ENCODE peak calls at places on chromosomes 12 and 14, in four cellular contexts. X, T, W and L are unnamed samples.

GRCh38 chr12:83408841-83409240 is 722.1 kb downstream of the TMTC2 start:
- DNase-seq in T (no peak), X (no peak), W (no peak), L (no peak)

GRCh38 chr12:67546718-67547117 is 101.8 kb upstream of the DYRK2 start:
- DNase-seq in W (no peak), T (no peak), X (no peak), L (no peak)

GRCh38 chr12:113231275-113232231 is 10.3 kb downstream of the TPCN1 start:
- DNase-seq in T (peak), X (no peak), W (no peak), L (peak)

GRCh38 chr14:50082308-50082742 is 34.0 kb downstream of the VCPKMT start:
- DNase-seq in W (no peak), X (no peak), T (no peak), L (no peak)

GRCh38 chr12:6361834-6362233 is 13.5 kb downstream of the SCNN1A start:
- DNase-seq in T (no peak), X (peak), W (no peak), L (no peak)

GRCh38 chr12:127083028-127083949 is 1183.7 kb upstream of the TMEM132C start:
- DNase-seq in T (peak), X (peak), W (no peak), L (peak)

GRCh38 chr12:65778268-65779090 is 45.8 kb upstream of the HMGA2 start:
- DNase-seq in W (no peak), T (no peak), X (no peak), L (no peak)

GRCh38 chr14:31583043-31583442 is 21.8 kb downstream of the NUBPL start:
- DNase-seq in W (no peak), T (no peak), X (no peak), L (no peak)

GRCh38 chr12:78778339-78778738 is 86.2 kb upstream of the SYT1 start:
- DNase-seq in T (no peak), W (no peak), X (no peak), L (no peak)

GRCh38 chr14:38330262-38330661 is 74.4 kb upstream of the CLEC14A start:
- DNase-seq in T (no peak), X (no peak), W (no peak), L (no peak)

GRCh38 chr12:96711364-96711763 is 195.7 kb upstream of the NEDD1 start:
- DNase-seq in W (no peak), X (no peak), T (no peak), L (no peak)

GRCh38 chr14:79419571-79420327 is 791.6 kb downstream of the DIO2 start:
- DNase-seq in T (no peak), W (no peak), X (no peak), L (no peak)

GRCh38 chr12:121983546-121984205 is 38.0 kb upstream of the BCL7A start:
- DNase-seq in W (no peak), X (no peak), T (no peak), L (no peak)

GRCh38 chr14:22002860-22003284 is 329.3 kb upstream of the OR4E1 start:
- DNase-seq in T (no peak), W (peak), X (no peak), L (no peak)

GRCh38 chr14:93946104-93946503 is 19.0 kb downstream of the FAM181A start:
- DNase-seq in X (no peak), T (no peak), W (no peak), L (no peak)

GRCh38 chr14:80211143-80212024 is at the start of gene DIO2:
- DNase-seq in X (no peak), W (no peak), T (no peak), L (no peak)

GRCh38 chr14:102171173-102172020 is 31.7 kb downstream of the WDR20 start:
- DNase-seq in X (no peak), W (no peak), T (no peak), L (no peak)
- TF ChIP-seq RNF2 in X (no peak), W (no peak), T (no peak), L (no peak)

DNA sequence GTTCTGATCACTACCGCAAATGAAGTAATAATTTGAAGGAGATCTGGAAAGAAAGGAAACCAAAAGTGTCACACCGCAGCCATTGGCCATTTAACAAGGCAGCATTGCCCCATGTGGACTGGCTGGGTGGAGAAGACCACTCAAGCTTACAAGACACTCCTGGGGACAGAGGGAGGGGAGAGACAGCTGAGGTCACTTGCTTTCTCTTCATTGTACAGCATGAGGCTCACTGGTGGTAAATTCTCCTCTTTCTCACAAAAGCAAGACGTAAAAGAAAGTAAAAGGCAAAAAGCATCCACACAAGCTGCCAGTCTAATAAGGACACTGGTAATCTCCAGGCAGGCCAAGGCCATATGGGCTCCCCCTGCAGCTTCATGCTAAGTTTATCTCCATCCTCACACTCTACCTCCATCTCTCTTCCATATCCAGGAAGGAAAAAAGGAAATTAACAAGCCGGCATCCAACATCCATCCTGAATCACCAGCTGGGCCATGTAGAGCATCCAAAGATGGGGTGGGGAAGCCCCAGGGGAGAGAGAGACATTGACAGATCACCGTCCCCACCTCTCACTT is 100.7 kb downstream of the DPF3 start:
- DNase-seq in X (no peak), W (no peak), T (no peak), L (no peak)
- TF ChIP-seq RNF2 in X (no peak), W (no peak), T (no peak), L (no peak)

DNA sequence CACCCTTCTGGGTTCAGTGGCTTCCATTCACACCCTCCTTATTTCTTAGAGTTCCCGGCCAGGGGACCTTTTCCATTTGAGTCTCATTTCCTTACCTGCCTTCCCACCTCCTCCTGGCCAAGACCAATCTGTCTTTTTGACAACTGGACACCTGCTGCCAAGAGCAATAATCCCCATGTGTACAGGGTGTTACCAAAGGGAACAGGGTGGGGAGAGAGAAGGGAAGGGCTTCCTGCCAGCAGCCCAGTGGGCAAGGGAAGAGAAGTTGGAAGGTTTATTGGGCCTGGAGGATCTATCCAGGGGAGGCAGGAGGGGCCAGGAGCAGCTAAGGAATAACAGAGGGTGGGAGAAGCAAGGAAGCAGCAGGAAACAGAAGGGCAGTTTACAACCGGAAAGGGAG is 346.2 kb downstream of the C12orf75 start:
- DNase-seq in W (no peak), X (no peak), T (no peak), L (no peak)
- TF ChIP-seq RNF2 in W (no peak), X (no peak), T (no peak), L (no peak)

GRCh38 chr14:32693114-32693513 is 245.6 kb upstream of the NPAS3 start:
- DNase-seq in X (no peak), W (no peak), T (no peak), L (no peak)
- TF ChIP-seq RNF2 in X (no peak), W (no peak), T (no peak), L (no peak)

DNA sequence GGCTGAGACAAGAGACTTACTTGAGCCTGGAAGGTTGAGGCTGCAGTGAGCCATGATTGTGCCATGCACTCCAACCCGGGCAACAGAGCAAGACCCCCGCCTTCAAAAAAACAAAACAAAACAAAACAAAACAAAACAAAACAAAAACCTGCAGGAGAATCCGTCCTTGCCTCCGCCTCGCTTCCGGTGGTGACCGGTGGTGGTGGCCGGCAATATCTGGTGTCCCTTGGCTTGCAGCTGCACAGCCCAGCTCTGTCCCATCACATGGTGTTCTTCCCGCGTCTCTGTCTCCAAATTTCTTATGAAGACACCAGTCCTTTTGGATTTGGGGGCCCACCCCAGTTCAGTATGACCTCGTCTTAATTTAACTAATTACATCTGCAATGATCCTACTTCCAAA is 10.0 kb downstream of the SMIM41 start:
- DNase-seq in T (no peak), W (no peak), X (no peak), L (peak)
- TF ChIP-seq RNF2 in T (no peak), W (no peak), X (no peak), L (no peak)

DNA sequence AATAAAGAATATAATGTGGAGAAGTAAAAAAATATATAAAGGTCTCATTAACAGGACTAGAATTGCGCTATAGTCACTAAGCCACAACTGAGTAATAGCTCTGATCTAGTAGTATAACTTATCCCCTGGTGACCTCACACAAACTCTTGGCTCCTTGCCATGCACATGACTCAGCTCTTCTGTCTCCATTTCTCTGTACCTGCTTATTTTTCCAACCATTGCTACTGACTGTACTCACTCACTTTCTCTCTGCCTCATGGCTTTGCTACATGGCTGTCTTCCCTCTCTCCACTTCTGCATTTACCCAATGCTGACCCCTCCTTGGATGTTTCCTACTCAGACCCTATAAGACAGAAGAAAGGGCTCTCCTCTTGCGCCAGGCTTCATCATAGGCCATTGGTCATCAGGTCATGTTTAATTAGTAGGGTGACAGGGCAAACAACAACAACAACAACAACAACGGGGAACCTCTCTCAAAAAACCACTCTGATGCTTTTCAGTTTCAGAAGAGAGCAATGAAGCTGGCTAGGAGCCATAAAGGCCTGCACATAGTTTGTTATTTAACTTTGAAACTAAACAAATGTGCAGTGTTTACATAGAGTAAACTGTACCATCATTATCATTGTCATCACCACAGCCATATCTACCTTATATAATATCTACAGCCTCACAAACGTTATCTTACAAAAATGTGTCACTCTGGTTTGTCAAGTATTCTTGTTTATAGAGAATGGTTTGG is 25.6 kb upstream of the KRAS start:
- DNase-seq in T (peak), X (peak), W (no peak), L (peak)
- TF ChIP-seq RNF2 in T (no peak), X (no peak), W (no peak), L (no peak)

GRCh38 chr14:30225171-30225570 is 297.5 kb upstream of the PRKD1 start:
- DNase-seq in W (no peak), T (no peak), X (no peak), L (no peak)

GRCh38 chr14:30223966-30224365 is 296.3 kb upstream of the PRKD1 start:
- DNase-seq in T (no peak), W (no peak), X (no peak), L (no peak)

GRCh38 chr14:30227436-30227835 is 299.8 kb upstream of the PRKD1 start:
- DNase-seq in X (no peak), W (no peak), T (no peak), L (no peak)

GRCh38 chr14:30221546-30221945 is 293.9 kb upstream of the PRKD1 start:
- DNase-seq in X (no peak), T (no peak), W (no peak), L (no peak)

DNA sequence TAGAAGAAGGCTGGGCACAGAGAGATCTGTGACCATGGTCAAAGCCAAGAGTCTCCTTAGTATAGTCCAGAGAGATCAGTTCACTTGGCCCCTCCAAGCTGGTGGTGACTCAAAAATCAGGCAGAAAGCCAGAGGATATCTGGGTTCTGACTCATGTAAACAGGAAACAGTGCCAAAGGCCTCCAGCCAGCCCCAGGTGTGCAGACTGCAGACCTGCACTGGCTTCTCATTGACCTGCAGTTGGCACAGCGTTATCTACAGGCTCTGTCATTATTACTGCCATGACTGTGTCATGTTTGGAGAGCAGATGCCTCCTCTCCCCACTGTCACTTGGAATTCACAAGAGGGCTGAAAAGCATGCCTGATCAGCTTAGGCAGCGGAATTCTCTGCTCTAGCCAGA is 295.7 kb upstream of the PRKD1 start:
- DNase-seq in X (peak), T (peak), W (no peak), L (no peak)
- TF ChIP-seq RNF2 in X (no peak), T (no peak), W (no peak), L (no peak)

GRCh38 chr12:131909596-131910219 is 15.3 kb downstream of the ULK1 start:
- DNase-seq in T (no peak), W (no peak), X (no peak), L (no peak)
- TF ChIP-seq RNF2 in T (no peak), W (no peak), X (no peak), L (no peak)